ENCODE peak calls at places on chromosome 6, in five cellular contexts. T is NAMALWA; G is GM23248; X is Jurkat, Clone E6-1; Q is activated CD4-positive, CD25-positive, alpha-beta regulatory T cell. S is an unnamed sample.
A peak's percentile ranks its signal among the peaks of the same experiment; 100 is the strongest.

GRCh38 chr6:41156771-41157170 is 2.6 kb upstream of the TREML1 start:
- DNase-seq in G (no peak), X (no peak), Q (no peak), T (no peak), S (no peak)

GRCh38 chr6:25659633-25660368 is 7.8 kb downstream of the SCGN start:
- DNase-seq in X (no peak), G (no peak), T (no peak), Q (no peak), S (no peak)

GRCh38 chr6:128432394-128432793 is 88.0 kb downstream of the PTPRK start:
- DNase-seq in T (no peak), X (no peak), G (peak; percentile 72), Q (no peak), S (peak; percentile 72)

GRCh38 chr6:1136415-1136774 is 175.5 kb upstream of the FOXQ1 start:
- DNase-seq in X (no peak), G (peak; percentile 97), T (no peak), Q (no peak), S (peak; percentile 36)

GRCh38 chr6:160333841-160334240 is 14.3 kb upstream of the SLC22A3 start:
- DNase-seq in Q (no peak), T (no peak), G (no peak), X (no peak), S (peak; percentile 75)

GRCh38 chr6:12479451-12479850 is 189.3 kb downstream of the EDN1 start:
- DNase-seq in G (no peak), Q (no peak), T (no peak), X (no peak), S (no peak)

GRCh38 chr6:87102296-87102695 is 7.4 kb upstream of the CGA start:
- DNase-seq in Q (no peak), T (peak; percentile 20), X (no peak), G (no peak), S (no peak)

GRCh38 chr6:49923826-49924225 is 40.1 kb downstream of the DEFB114 start:
- DNase-seq in Q (no peak), G (no peak), T (peak; percentile 3), X (no peak), S (no peak)

GRCh38 chr6:84016029-84016428 is 17.5 kb upstream of the MRAP2 start:
- DNase-seq in T (no peak), G (no peak), Q (no peak), X (no peak), S (no peak)

S was measured in trophoblast cell.